ENCODE peak calls at places on chromosomes 4 and X, in five cellular contexts. F is HCT116, S is ovary, J is tibial artery, X is PC-3. Q is an unnamed sample.

GRCh38 chrX:112841820-112842157 is 1.2 kb upstream of the AMOT start:
- DNase-seq in F (no peak), S (no peak), J (no peak), X (no peak), Q (no peak)

GRCh38 chr4:110854021-110854678 is 231.3 kb upstream of the PITX2 start:
- DNase-seq in F (no peak), S (no peak), J (no peak), X (peak; percentile 27), Q (peak; percentile 60)

GRCh38 chr4:113878718-113879117 is 100.7 kb downstream of the ARSJ start:
- DNase-seq in F (no peak), S (no peak), J (no peak), X (peak; percentile 15), Q (no peak)

GRCh38 chr4:43244688-43245382 is 352.3 kb downstream of the GRXCR1 start:
- DNase-seq in F (no peak), S (no peak), J (no peak), X (no peak), Q (no peak)

GRCh38 chr4:110411599-110412011 is 64.3 kb upstream of the ENPEP start:
- DNase-seq in F (no peak), S (no peak), J (no peak), X (no peak), Q (no peak)

GRCh38 chrX:20487227-20487626 is 220.5 kb upstream of the RPS6KA3 start:
- DNase-seq in F (peak; percentile 1), S (no peak), J (no peak), X (peak; percentile 73), Q (peak; percentile 3)

GRCh38 chr4:84167579-84167978 is 331.5 kb downstream of the NKX6-1 start:
- DNase-seq in F (no peak), S (no peak), J (no peak), X (no peak), Q (no peak)

GRCh38 chr4:121648518-121648917 is 48.3 kb downstream of the ANXA5 start:
- DNase-seq in F (no peak), S (no peak), J (no peak), X (no peak), Q (no peak)

GRCh38 chr4:128782875-128783614 is 26.5 kb upstream of the JADE1 start:
- DNase-seq in F (no peak), S (no peak), J (peak; percentile 63), X (peak; percentile 3), Q (no peak)

GRCh38 chr4:31084806-31085416 is 364.7 kb downstream of the PCDH7 start:
- DNase-seq in F (peak; percentile 69), S (no peak), J (no peak), X (peak; percentile 18), Q (no peak)

GRCh38 chr4:146134761-146135160 is 40.8 kb upstream of the LSM6 start:
- DNase-seq in F (no peak), S (no peak), J (no peak), X (no peak), Q (peak; percentile 51)

GRCh38 chr4:42636591-42636990 is 20.3 kb downstream of the ATP8A1 start:
- DNase-seq in F (no peak), S (no peak), J (no peak), X (no peak), Q (no peak)

GRCh38 chr4:153274967-153275366 is 69.5 kb upstream of the MND1 start:
- DNase-seq in F (no peak), S (no peak), J (no peak), X (no peak), Q (peak; percentile 48)

GRCh38 chrX:12948495-12948894 is 26.4 kb upstream of the TMSB4X start:
- DNase-seq in F (no peak), S (no peak), J (no peak), X (no peak), Q (no peak)
- H3K27ac ChIP-seq in F (no peak overlapping the region), S (no peak overlapping the region), J (no peak overlapping the region), X (no peak overlapping the region), Q (no peak overlapping the region)

DNA sequence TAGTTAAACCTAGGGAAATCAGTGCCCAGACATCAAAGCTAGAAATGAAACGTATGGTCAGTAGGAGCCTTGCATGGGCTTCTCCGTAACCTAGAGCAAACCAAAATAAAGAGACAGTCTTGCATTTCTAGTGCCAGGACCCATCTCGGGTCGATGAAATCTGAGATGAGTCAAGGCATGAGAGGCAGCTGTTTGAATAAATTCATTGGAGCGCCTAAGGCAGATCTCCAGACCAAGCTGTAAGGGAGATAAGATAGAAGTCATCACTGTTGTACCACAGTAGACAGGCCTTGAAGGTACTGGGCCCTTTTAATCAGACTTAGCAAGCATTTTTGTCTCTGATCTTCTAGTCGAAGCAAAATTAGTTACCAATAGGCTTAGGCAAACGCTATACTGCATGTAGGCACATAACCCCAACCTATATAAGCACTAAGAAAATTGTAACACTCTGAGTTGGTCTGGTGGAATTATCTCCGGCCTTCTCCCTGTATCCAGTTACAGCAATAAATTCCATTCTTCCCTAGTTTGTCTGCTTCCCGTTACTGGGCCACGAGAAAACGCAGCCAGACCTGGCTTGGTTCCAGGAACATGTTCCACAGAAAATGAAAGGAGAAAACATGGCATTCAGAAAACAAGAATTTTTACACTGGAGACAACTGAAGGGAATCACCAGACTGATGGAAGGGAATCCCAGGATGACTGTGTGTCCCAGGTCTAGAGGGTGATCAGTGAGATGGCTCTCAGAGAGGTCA is 21.1 kb upstream of the PAPSS1 start:
- DNase-seq in F (no peak), S (peak; percentile 70), J (peak; percentile 60), X (peak; percentile 21), Q (no peak)
- H3K27ac ChIP-seq in F (no peak overlapping the region), S (peak overlapping the region; percentile 11), J (peak overlapping the region; percentile 80), X (no peak overlapping the region), Q (no peak overlapping the region)

GRCh38 chr4:3387154-3387942 is 54.4 kb upstream of the HGFAC start:
- DNase-seq in F (no peak), S (no peak), J (no peak), X (no peak), Q (no peak)

GRCh38 chr4:3385719-3386440 is 55.9 kb upstream of the HGFAC start:
- DNase-seq in F (no peak), S (no peak), J (peak; percentile 17), X (no peak), Q (peak; percentile 94)

GRCh38 chr4:3384391-3384770 is 57.4 kb upstream of the HGFAC start:
- DNase-seq in F (no peak), S (no peak), J (no peak), X (no peak), Q (peak; percentile 49)

GRCh38 chr4:3386486-3386885 is 55.3 kb upstream of the HGFAC start:
- DNase-seq in F (no peak), S (no peak), J (peak; percentile 7), X (no peak), Q (peak; percentile 40)

DNA sequence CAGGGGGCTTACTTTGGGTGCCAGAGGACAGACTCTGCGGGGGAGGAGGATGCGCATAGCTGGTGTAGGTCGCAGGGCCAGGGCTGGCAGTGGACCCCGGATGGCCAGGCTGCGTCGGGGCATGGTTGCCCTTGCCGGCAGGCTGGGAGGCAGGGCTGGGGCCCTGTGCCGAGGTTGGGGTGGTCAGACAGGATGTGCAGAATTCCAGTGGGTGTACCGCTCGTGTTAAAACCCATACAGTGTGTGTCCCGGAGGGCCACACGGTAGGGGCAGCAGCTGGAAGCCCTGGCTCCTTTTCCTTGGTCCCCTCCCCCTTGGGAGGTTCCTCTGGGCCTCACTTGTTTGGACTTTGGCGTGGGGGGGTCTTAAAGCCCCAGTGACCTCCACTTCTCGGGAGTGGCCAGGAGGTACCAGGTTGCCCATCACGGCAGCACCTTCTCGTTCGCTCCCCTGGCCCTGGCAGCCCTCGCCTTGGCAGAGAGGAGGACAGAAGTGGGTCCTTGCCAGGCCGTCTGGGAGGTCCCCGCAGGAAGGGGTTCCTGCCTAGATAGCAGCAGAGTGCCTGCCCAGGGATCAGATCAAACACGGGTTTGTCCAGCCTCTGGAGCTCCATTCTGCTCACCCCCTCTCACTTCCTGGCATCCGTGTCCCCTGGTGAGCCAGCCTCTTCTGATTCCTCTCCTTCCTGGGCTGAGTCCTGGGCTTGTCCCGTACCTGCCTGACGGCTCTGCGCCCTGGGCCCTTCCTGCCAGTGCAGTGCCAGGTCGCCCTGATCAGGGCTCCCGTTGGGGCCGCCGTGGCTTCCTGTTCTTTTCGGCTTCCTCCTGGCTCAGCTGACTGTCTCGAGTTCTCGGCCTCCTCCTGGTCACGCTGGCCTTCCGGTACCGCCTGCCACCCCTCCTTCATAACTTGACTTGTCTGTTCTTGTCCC is 56.7 kb upstream of the HGFAC start:
- DNase-seq in F (no peak), S (no peak), J (peak; percentile 57), X (no peak), Q (peak; percentile 69)
- H3K27ac ChIP-seq in F (no peak overlapping the region), S (no peak overlapping the region), J (peak overlapping the region; percentile 51), X (no peak overlapping the region), Q (peak overlapping the region; percentile 100)

GRCh38 chr4:144948421-144948820 is 149.6 kb downstream of the ANAPC10 start:
- DNase-seq in F (no peak), S (no peak), J (no peak), X (no peak), Q (no peak)
- H3K27ac ChIP-seq in F (no peak overlapping the region), S (no peak overlapping the region), J (no peak overlapping the region), X (no peak overlapping the region), Q (no peak overlapping the region)

GRCh38 chr4:8412288-8412687 is 28.2 kb downstream of the ACOX3 start:
- DNase-seq in F (no peak), S (no peak), J (no peak), X (no peak), Q (no peak)
- H3K27ac ChIP-seq in F (no peak overlapping the region), S (no peak overlapping the region), J (no peak overlapping the region), X (no peak overlapping the region), Q (no peak overlapping the region)

DNA sequence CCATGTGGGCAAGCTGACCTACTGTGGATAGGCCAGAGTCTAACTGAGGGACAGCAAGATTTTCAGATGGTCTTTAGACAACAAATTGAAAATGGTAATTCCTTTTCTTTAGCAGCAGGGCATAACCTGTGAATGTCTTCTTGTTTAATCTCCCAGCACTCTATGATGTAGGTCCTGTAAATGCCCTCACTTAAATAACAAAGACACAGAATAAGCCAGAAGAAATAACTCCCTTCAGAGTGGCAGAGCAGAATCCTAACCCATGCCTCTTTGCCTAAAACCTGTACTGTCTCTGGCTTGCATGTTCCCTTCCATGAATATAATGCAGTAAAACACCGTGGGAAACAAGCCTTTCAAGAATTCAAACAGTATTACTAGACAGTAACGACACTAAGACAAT is 99.6 kb downstream of the TSPAN5 start:
- DNase-seq in F (no peak), S (no peak), J (no peak), X (no peak), Q (no peak)
- H3K27ac ChIP-seq in F (no peak overlapping the region), S (no peak overlapping the region), J (no peak overlapping the region), X (peak overlapping the region; percentile 78), Q (peak overlapping the region; percentile 15)

Q was measured in epithelial cell of prostate.